ENCODE peak calls at places on chromosomes 12 and 14, in six cellular contexts. U is A673, H is osteoblast, A is transverse colon, C is cardiac muscle cell, T is adrenal gland. F is an unnamed sample. For H3K4me1 and H3K27me3, the result is how much of the 10 kb centered on the place peaks cover.

GRCh38 chr14:88729159-88729558 is 63.6 kb downstream of the EML5 start:
- DNase-seq in A (no peak), H (peak), C (no peak), T (no peak), U (no peak), F (no peak)

GRCh38 chr12:90060031-90060430 is 351.4 kb upstream of the ATP2B1 start:
- DNase-seq in C (no peak), H (no peak), T (no peak), A (no peak), U (no peak), F (no peak)

GRCh38 chr12:55718020-55718419 is 2.2 kb upstream of the RDH5 start:
- DNase-seq in T (no peak), C (no peak), U (peak), A (no peak), H (peak), F (no peak)

GRCh38 chr12:46752396-46752795 is 73.4 kb downstream of the SLC38A4 start:
- DNase-seq in C (no peak), U (peak), T (no peak), A (no peak), H (no peak), F (no peak)

GRCh38 chr14:55129428-55130193 is 559 bp downstream of the LGALS3 start:
- DNase-seq in A (peak), U (peak), C (peak), T (peak), H (peak), F (peak)

GRCh38 chr12:68530965-68531364 is 79.7 kb upstream of the RAP1B start:
- DNase-seq in U (peak), C (no peak), T (no peak), H (peak), A (no peak), F (peak)

GRCh38 chr14:23669441-23669840 is 33.3 kb downstream of the DHRS2 start:
- DNase-seq in A (no peak), U (no peak), T (no peak), C (no peak), H (no peak), F (no peak)

GRCh38 chr12:106247731-106248176 is at the start of gene CKAP4:
- DNase-seq in U (peak), H (peak), C (peak), A (peak), T (peak), F (peak)

GRCh38 chr14:85617799-85618198 is 87.9 kb downstream of the FLRT2 start:
- DNase-seq in C (no peak), T (no peak), H (no peak), U (peak), A (no peak), F (no peak)

GRCh38 chr12:99282670-99283069 is 364.9 kb upstream of the GARIN6 start:
- DNase-seq in C (no peak), A (no peak), H (no peak), T (no peak), U (no peak), F (no peak)

GRCh38 chr14:24928501-24928900 is 121.4 kb downstream of the STXBP6 start:
- DNase-seq in A (no peak), T (no peak), U (no peak), H (no peak), C (no peak), F (no peak)

GRCh38 chr12:116736962-116737773 is 701 bp downstream of the SPRING1 start:
- DNase-seq in U (no peak), C (peak), T (no peak), H (peak), A (peak), F (no peak)

GRCh38 chr14:61328629-61329262 is 7.4 kb downstream of the PRKCH start:
- DNase-seq in U (no peak), A (no peak), C (no peak), H (no peak), T (no peak), F (no peak)

GRCh38 chr14:59543873-59544272 is 32.7 kb downstream of the CCDC175 start:
- DNase-seq in U (no peak), C (no peak), A (no peak), H (no peak), T (no peak), F (no peak)

GRCh38 chr12:27499377-27499776 is 24.6 kb upstream of the PPFIBP1 start:
- DNase-seq in H (no peak), C (no peak), U (no peak), T (no peak), A (no peak), F (no peak)

GRCh38 chr14:87229131-87229530 is 763.9 kb downstream of the GALC start:
- DNase-seq in A (no peak), U (peak), H (no peak), C (no peak), T (no peak), F (no peak)

GRCh38 chr12:21655594-21655993 is 2.0 kb downstream of the LDHB start:
- DNase-seq in T (no peak), U (no peak), A (no peak), C (no peak), H (no peak), F (no peak)

GRCh38 chr12:56521590-56522371 is at the start of gene RBMS2:
- DNase-seq in U (peak), C (peak), A (peak), T (peak), H (peak), F (peak)

GRCh38 chr12:3655331-3655900 is 97.5 kb downstream of the CRACR2A start:
- DNase-seq in C (peak), A (no peak), H (peak), T (no peak), U (peak), F (no peak)

GRCh38 chr12:112928978-112929377 is 9.3 kb upstream of the OAS3 start:
- DNase-seq in T (peak), A (no peak), C (no peak), H (no peak), U (no peak), F (no peak)

GRCh38 chr12:47987411-47988072 is 16.7 kb downstream of the COL2A1 start:
- DNase-seq in T (no peak), C (no peak), H (peak), A (no peak), U (no peak), F (no peak)

DNA sequence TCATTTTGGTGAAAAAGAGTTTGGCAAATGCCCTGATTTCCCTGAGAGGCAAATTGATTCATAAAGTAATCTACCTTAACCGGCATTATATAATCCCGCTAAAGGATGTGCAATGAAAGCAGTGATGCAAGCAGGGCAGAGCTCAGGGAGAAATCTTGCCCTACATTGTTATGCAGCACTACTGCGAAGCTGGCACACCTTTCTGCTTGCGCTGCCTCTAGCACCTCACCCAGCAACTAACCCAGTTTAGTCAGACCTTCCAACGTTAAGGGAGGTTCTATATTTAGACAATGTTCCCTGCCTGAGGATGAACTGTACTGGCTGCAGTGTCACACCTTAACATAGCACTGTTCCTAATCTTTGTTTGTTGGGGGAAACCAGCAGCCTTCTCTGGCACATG is 60.8 kb upstream of the CCDC196 start:
- DNase-seq in C (no peak), H (no peak), T (no peak), A (no peak), U (no peak), F (no peak)
- H3K27ac ChIP-seq in C (no peak), H (no peak), T (no peak), A (no peak), U (no peak), F (no peak)

DNA sequence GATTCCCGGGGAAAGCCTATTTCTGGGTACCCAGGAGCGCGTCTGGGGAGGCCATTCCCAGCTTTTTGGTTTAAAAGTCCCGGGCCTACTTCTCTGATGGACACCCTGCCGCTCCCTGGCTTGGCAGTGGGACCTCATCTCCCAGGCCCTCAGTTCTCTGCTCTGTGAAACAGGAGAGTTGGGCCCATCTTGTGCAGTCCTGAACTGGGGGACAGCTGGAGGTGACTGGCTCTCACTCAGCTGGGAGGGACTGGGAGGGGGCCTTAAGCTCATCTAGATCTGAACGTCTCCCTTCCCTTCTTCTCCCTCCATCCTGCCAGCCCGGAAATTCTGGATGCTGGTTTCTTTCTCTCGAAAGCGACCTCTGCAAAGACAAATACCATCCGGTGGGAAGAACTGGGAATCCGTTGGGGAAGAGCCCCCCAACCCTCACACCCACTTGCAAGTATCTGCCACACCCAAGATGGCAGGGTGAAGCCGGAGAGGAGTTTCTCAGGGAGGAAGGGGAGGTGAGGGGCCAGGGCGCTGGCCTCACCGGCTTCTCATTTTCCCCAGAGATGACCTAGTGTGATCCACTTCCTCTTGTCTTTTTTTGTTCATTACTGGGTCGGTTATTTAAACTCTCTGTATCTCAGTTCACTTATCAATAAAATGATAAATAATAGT is 1.4 kb downstream of the RIN3 start:
- DNase-seq in H (peak), C (no peak), A (no peak), T (no peak), U (no peak), F (no peak)
- H3K4me1 ChIP-seq in H (under half), C (under half), A (half or more), T (under half), U (under half), F (under half)

DNA sequence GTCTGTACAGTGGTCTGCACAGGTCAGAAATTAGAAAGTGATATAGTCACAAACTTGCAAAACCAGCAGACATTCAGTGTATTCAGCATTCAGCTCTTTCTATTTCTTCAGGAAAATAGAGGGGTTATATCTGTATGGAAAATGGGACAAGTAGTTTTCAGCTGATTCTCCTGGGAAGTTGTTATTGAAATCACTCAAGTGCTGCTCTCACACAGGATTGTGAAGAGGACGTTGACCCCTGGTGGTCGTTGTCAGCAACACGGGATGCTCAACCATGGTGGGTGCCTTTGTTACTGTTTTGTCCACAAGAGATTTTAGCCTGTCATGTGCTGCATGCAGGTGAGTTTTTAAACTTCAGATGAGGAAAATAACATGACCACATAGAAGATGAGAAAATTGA is 981.8 kb downstream of the TMEM121 start:
- DNase-seq in U (peak), A (no peak), H (no peak), C (no peak), T (no peak), F (no peak)
- H3K27me3 ChIP-seq in U (under half), A (under half), H (under half), C (under half), T (under half), F (under half)

GRCh38 chr12:124928912-124929530 is 14.6 kb upstream of the UBC start:
- DNase-seq in U (no peak), H (no peak), A (no peak), T (no peak), C (no peak), F (no peak)
- H3K27ac ChIP-seq in U (no peak), H (no peak), A (peak), T (no peak), C (no peak), F (peak)